ENCODE peak calls at places on chromosomes 12 and 14, in four cellular contexts. A is fibroblast of lung, Y is tibial artery, O is heart left ventricle. C is an unnamed sample. For H3K4me1, the result is how much of the 10 kb centered on the place peaks cover.

GRCh38 chr12:95653761-95654546 is 102.7 kb upstream of the USP44 start:
- DNase-seq in A (peak), Y (no peak), O (peak), C (no peak)

GRCh38 chr12:84497819-84498218 is 414.8 kb downstream of the SLC6A15 start:
- DNase-seq in A (peak), Y (no peak), O (no peak), C (no peak)

GRCh38 chr12:20150835-20151234 is 217.5 kb upstream of the PDE3A start:
- DNase-seq in A (no peak), Y (no peak), O (no peak), C (no peak)

GRCh38 chr14:54857830-54858269 is 44.8 kb downstream of the GCH1 start:
- DNase-seq in A (no peak), Y (no peak), O (no peak), C (no peak)

GRCh38 chr12:10563966-10564365 is 49.4 kb downstream of the MAGOHB start:
- DNase-seq in A (no peak), Y (no peak), O (no peak), C (no peak)

GRCh38 chr14:77892381-77892871 is 92.5 kb downstream of the ADCK1 start:
- DNase-seq in A (peak), Y (no peak), O (peak), C (no peak)

GRCh38 chr12:58285551-58285950 is 344.2 kb downstream of the ATP23 start:
- DNase-seq in A (no peak), Y (no peak), O (no peak), C (no peak)

GRCh38 chr14:52131640-52132320 is 62.9 kb upstream of the NID2 start:
- DNase-seq in A (peak), Y (peak), O (peak), C (peak)

GRCh38 chr12:49671051-49671765 is 36.0 kb downstream of the FMNL3 start:
- DNase-seq in A (no peak), Y (no peak), O (no peak), C (no peak)

GRCh38 chr14:61438860-61439765 is 117.7 kb downstream of the PRKCH start:
- DNase-seq in A (peak), Y (peak), O (peak), C (no peak)

GRCh38 chr14:69170848-69171247 is 17.9 kb upstream of the DCAF5 start:
- DNase-seq in A (peak), Y (no peak), O (no peak), C (no peak)

GRCh38 chr12:116879509-116880212 is 1.6 kb downstream of the HRK start:
- DNase-seq in A (no peak), Y (no peak), O (no peak), C (no peak)

GRCh38 chr12:47408171-47408871 is 297.5 kb downstream of the RPAP3 start:
- DNase-seq in A (no peak), Y (no peak), O (no peak), C (no peak)

GRCh38 chr14:75518625-75519024 is 3.6 kb upstream of the BATF start:
- DNase-seq in A (no peak), Y (no peak), O (no peak), C (no peak)

GRCh38 chr12:108890208-108890607 is 10.3 kb downstream of the DAO start:
- DNase-seq in A (no peak), Y (no peak), O (no peak), C (no peak)

GRCh38 chr14:29906256-29906885 is 21.3 kb downstream of the PRKD1 start:
- DNase-seq in A (peak), Y (no peak), O (no peak), C (no peak)

GRCh38 chr14:76765461-76765931 is 4.2 kb downstream of the VASH1 start:
- DNase-seq in A (no peak), Y (no peak), O (no peak), C (no peak)

GRCh38 chr14:76762617-76763361 is 1.5 kb downstream of the VASH1 start:
- DNase-seq in A (no peak), Y (peak), O (no peak), C (peak)

GRCh38 chr14:76761849-76762616 is 765 bp downstream of the VASH1 start:
- DNase-seq in A (no peak), Y (no peak), O (no peak), C (peak)

GRCh38 chr14:76761198-76761848 is at the start of gene VASH1:
- DNase-seq in A (peak), Y (peak), O (peak), C (peak)

GRCh38 chr14:76763362-76764041 is 2.2 kb downstream of the VASH1 start:
- DNase-seq in A (peak), Y (no peak), O (no peak), C (peak)
- H3K27ac ChIP-seq in A (no peak), Y (peak), O (peak), C (no peak)

DNA sequence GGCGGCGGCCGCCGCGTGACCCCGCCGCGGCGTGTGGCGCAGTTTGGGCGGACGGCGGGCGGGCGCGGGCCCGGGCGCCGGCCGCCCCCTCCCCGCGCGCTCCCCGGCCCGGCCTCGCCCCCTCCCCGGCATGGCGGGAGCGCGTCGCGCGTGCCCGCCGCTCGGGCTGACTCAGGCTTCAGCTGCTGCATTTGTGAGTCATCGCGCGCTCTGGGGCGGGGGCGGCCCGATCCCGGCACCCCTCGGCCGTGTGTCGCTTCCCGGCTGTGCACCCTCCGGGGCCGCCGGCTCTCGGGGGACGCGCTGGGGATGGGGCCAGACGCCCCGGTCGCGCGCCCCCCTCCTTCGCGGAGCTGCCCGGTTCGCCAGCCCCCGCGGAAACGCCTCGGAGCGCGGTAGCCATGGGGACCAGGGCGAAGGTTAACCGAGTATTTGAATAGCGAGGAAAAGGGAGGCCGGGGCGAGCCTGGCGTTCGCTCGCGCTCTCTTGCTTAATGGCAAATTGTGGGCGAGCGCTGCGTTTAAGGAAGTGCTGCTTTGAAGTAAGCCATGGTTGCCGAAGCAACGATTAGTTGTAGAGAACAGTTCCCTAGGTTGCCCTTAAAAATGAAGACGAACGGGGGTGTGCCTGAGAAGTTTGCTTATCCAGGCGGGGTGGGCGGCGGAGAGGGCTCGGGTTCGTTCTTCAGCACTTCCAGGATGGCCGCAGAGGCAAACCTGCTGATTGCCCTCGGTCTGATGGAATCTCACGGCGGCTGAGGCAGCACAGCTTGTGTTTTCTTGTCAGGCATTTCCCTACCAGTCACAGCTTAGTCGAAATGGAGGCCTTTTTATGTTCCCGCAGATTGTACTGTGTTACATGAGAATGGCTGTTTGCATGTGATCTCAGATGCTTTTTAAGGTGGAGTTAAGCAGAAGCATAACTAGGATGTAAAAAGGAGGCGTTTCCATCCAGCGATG is 887 bp downstream of the EIF5 start:
- DNase-seq in A (peak), Y (peak), O (peak), C (peak)
- H3K4me1 ChIP-seq in A (under half), Y (under half), O (under half), C (under half)

GRCh38 chr12:57094194-57095160 is 5.6 kb downstream of the NAB2 start:
- DNase-seq in A (no peak), Y (no peak), O (no peak), C (no peak)

GRCh38 chr12:57095440-57095839 is 6.5 kb downstream of the NAB2 start:
- DNase-seq in A (no peak), Y (no peak), O (no peak), C (no peak)

GRCh38 chr12:57096748-57097553 is 8.0 kb downstream of the NAB2 start:
- DNase-seq in A (no peak), Y (no peak), O (no peak), C (peak)

GRCh38 chr12:57097554-57097835 is 8.6 kb downstream of the NAB2 start:
- DNase-seq in A (no peak), Y (no peak), O (no peak), C (no peak)

GRCh38 chr12:57096099-57096572 is 7.2 kb downstream of the NAB2 start:
- DNase-seq in A (no peak), Y (no peak), O (no peak), C (peak)
- H3K27ac ChIP-seq in A (no peak), Y (peak), O (peak), C (no peak)

GRCh38 chr14:105880616-105881015 is 354.2 kb downstream of the TMEM121 start:
- DNase-seq in A (no peak), Y (peak), O (no peak), C (no peak)
- H3K4me1 ChIP-seq in A (under half), Y (under half), O (under half), C (under half)

GRCh38 chr14:35807131-35807961 is 1.7 kb downstream of the RALGAPA1 start:
- DNase-seq in A (no peak), Y (no peak), O (no peak), C (no peak)

GRCh38 chr14:35806006-35806907 is 2.8 kb downstream of the RALGAPA1 start:
- DNase-seq in A (no peak), Y (no peak), O (no peak), C (no peak)

GRCh38 chr14:35810963-35811362 is 1.9 kb upstream of the RALGAPA1 start:
- DNase-seq in A (no peak), Y (no peak), O (no peak), C (no peak)

GRCh38 chr14:35808076-35808657 is 928 bp downstream of the RALGAPA1 start:
- DNase-seq in A (peak), Y (no peak), O (no peak), C (no peak)

GRCh38 chr14:35809597-35809996 is 502 bp upstream of the RALGAPA1 start:
- DNase-seq in A (no peak), Y (no peak), O (no peak), C (no peak)
- H3K27ac ChIP-seq in A (peak), Y (peak), O (peak), C (peak)

GRCh38 chr12:27554003-27554402 is 30.0 kb downstream of the PPFIBP1 start:
- DNase-seq in A (no peak), Y (no peak), O (no peak), C (no peak)

GRCh38 chr12:27552886-27553560 is 29.0 kb downstream of the PPFIBP1 start:
- DNase-seq in A (peak), Y (no peak), O (no peak), C (no peak)

GRCh38 chr12:27554421-27555186 is 30.6 kb downstream of the PPFIBP1 start:
- DNase-seq in A (peak), Y (peak), O (peak), C (peak)

GRCh38 chr12:27555928-27556778 is 32.1 kb downstream of the PPFIBP1 start:
- DNase-seq in A (peak), Y (no peak), O (no peak), C (no peak)

GRCh38 chr12:27555316-27555715 is 31.3 kb downstream of the PPFIBP1 start:
- DNase-seq in A (no peak), Y (no peak), O (no peak), C (no peak)
- H3K4me1 ChIP-seq in A (under half), Y (half or more), O (half or more), C (under half)

DNA sequence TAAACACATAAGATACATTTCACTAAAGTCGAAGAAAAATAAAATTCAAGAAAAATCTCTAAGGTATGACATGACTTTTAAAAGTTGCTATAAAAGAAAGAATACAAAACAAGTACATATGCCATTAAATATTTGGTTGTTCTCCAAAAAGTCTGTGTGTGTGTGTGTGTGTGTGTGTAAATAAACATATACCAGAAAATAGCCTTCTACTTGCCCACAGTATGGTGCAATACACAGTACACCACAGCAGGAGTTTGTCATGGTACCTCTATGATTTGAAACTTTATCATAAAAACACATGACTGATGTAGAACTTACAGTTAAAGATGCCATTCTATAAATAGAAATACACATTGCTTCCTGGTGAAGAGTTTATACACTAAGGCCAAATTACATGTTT is 692.7 kb upstream of the MGAT4C start:
- DNase-seq in A (peak), Y (no peak), O (no peak), C (no peak)
- H3K27ac ChIP-seq in A (no peak), Y (no peak), O (no peak), C (no peak)

DNA sequence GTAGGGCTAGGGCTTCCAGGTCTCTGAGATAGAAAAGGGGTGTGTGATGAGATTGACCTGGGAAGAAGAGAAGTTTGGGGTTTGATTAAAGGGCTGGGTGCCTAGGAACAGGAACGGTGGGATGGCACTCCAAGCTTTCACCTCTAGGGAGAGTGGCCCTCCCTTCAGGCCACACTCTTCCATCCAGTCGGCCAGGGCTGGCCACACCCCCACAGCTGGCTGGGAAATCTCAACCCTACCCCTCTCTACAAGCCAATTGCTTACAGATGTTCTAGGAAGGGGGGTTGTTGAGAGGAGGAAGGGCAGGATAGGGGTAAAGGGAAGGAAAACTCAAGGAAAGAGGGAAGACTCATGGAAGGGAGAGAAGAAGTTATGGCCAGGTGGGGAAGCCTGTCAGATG is 6.6 kb upstream of the ITGA5 start:
- DNase-seq in A (no peak), Y (no peak), O (no peak), C (no peak)
- H3K4me1 ChIP-seq in A (under half), Y (half or more), O (half or more), C (under half)

DNA sequence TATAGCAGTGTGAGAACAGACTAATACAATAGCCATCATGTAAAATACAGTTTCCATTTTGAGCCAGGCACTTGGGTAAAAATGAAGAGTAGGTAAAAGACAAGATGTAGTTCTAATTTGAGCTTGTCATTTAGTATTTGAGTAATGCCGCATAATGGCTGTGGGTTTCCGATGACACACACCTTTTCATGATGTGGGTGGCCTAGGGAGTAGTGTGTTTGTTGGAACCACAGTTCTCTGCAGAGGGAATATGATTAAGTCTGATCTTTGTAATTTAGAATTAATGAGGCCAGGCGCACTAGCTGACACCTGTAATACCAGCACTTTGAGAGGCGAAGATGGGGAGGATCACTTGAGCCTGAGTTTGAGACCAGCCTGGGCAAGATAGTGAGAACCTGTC is 61.8 kb downstream of the RCOR1 start:
- DNase-seq in A (peak), Y (no peak), O (no peak), C (no peak)
- H3K27ac ChIP-seq in A (no peak), Y (no peak), O (no peak), C (no peak)

C was measured in aorta.